ENCODE peak calls at places on chromosomes 7 and 10, in seven cellular contexts. One of them, this sample, is unnamed.
A peak's percentile ranks its signal among the peaks of the same experiment; 100 is the strongest.

GRCh38 chr7:158267737-158268435 is 319.7 kb downstream of the PTPRN2 start:
- DNase-seq in AG04450: no peak
- DNase-seq in NCI-H1930: no peak
- DNase-seq in activated effector memory CD4-positive, alpha-beta T cell treated with anti-CD3 and anti-CD28 coated beads, Interleukin-2, amount 50 U/mL, for 16 hours: peak; percentile 22
- DNase-seq in mucosa of descending colon: no peak
- DNase-seq in stimulated activated CD8-positive, alpha-beta memory T cell treated with anti-CD3 and anti-CD28 coated beads, Interleukin-12 subunit alpha, Interleukin-12 subunit beta, amount 100 ng/mL, for 4 hours: no peak
- DNase-seq in left colon: no peak
- DNase-seq in this sample: no peak

GRCh38 chr7:27071622-27072390 is 24.0 kb downstream of the HOXA1 start:
- DNase-seq in AG04450: no peak
- DNase-seq in NCI-H1930: no peak
- DNase-seq in activated effector memory CD4-positive, alpha-beta T cell treated with anti-CD3 and anti-CD28 coated beads, Interleukin-2, amount 50 U/mL, for 16 hours: no peak
- DNase-seq in mucosa of descending colon: no peak
- DNase-seq in stimulated activated CD8-positive, alpha-beta memory T cell treated with anti-CD3 and anti-CD28 coated beads, Interleukin-12 subunit alpha, Interleukin-12 subunit beta, amount 100 ng/mL, for 4 hours: no peak
- DNase-seq in left colon: no peak
- DNase-seq in this sample: no peak

GRCh38 chr7:112649560-112649959 is 140.6 kb downstream of the TMEM168 start:
- DNase-seq in AG04450: no peak
- DNase-seq in NCI-H1930: no peak
- DNase-seq in activated effector memory CD4-positive, alpha-beta T cell treated with anti-CD3 and anti-CD28 coated beads, Interleukin-2, amount 50 U/mL, for 16 hours: no peak
- DNase-seq in mucosa of descending colon: no peak
- DNase-seq in stimulated activated CD8-positive, alpha-beta memory T cell treated with anti-CD3 and anti-CD28 coated beads, Interleukin-12 subunit alpha, Interleukin-12 subunit beta, amount 100 ng/mL, for 4 hours: no peak
- DNase-seq in left colon: no peak
- DNase-seq in this sample: no peak

GRCh38 chr10:128324058-128324457 is 197.8 kb upstream of the MKI67 start:
- DNase-seq in AG04450: no peak
- DNase-seq in NCI-H1930: no peak
- DNase-seq in activated effector memory CD4-positive, alpha-beta T cell treated with anti-CD3 and anti-CD28 coated beads, Interleukin-2, amount 50 U/mL, for 16 hours: no peak
- DNase-seq in mucosa of descending colon: no peak
- DNase-seq in stimulated activated CD8-positive, alpha-beta memory T cell treated with anti-CD3 and anti-CD28 coated beads, Interleukin-12 subunit alpha, Interleukin-12 subunit beta, amount 100 ng/mL, for 4 hours: no peak
- DNase-seq in left colon: no peak
- DNase-seq in this sample: no peak

GRCh38 chr7:115676080-115676479 is 354.5 kb downstream of the TFEC start:
- DNase-seq in AG04450: peak; percentile 11
- DNase-seq in NCI-H1930: no peak
- DNase-seq in activated effector memory CD4-positive, alpha-beta T cell treated with anti-CD3 and anti-CD28 coated beads, Interleukin-2, amount 50 U/mL, for 16 hours: no peak
- DNase-seq in mucosa of descending colon: no peak
- DNase-seq in stimulated activated CD8-positive, alpha-beta memory T cell treated with anti-CD3 and anti-CD28 coated beads, Interleukin-12 subunit alpha, Interleukin-12 subunit beta, amount 100 ng/mL, for 4 hours: no peak
- DNase-seq in left colon: no peak
- DNase-seq in this sample: no peak

GRCh38 chr10:74103560-74104248 is 46.9 kb downstream of the AP3M1 start:
- DNase-seq in AG04450: no peak
- DNase-seq in NCI-H1930: no peak
- DNase-seq in activated effector memory CD4-positive, alpha-beta T cell treated with anti-CD3 and anti-CD28 coated beads, Interleukin-2, amount 50 U/mL, for 16 hours: no peak
- DNase-seq in mucosa of descending colon: no peak
- DNase-seq in stimulated activated CD8-positive, alpha-beta memory T cell treated with anti-CD3 and anti-CD28 coated beads, Interleukin-12 subunit alpha, Interleukin-12 subunit beta, amount 100 ng/mL, for 4 hours: no peak
- DNase-seq in left colon: no peak
- DNase-seq in this sample: no peak

GRCh38 chr7:372546-372938 is 82.6 kb downstream of the FOXL3 start:
- DNase-seq in AG04450: no peak
- DNase-seq in NCI-H1930: no peak
- DNase-seq in activated effector memory CD4-positive, alpha-beta T cell treated with anti-CD3 and anti-CD28 coated beads, Interleukin-2, amount 50 U/mL, for 16 hours: no peak
- DNase-seq in mucosa of descending colon: peak; percentile 31
- DNase-seq in stimulated activated CD8-positive, alpha-beta memory T cell treated with anti-CD3 and anti-CD28 coated beads, Interleukin-12 subunit alpha, Interleukin-12 subunit beta, amount 100 ng/mL, for 4 hours: no peak
- DNase-seq in left colon: peak; percentile 24
- DNase-seq in this sample: no peak

GRCh38 chr7:104005197-104005596 is 15.7 kb upstream of the RELN start:
- DNase-seq in AG04450: no peak
- DNase-seq in NCI-H1930: no peak
- DNase-seq in activated effector memory CD4-positive, alpha-beta T cell treated with anti-CD3 and anti-CD28 coated beads, Interleukin-2, amount 50 U/mL, for 16 hours: no peak
- DNase-seq in mucosa of descending colon: no peak
- DNase-seq in stimulated activated CD8-positive, alpha-beta memory T cell treated with anti-CD3 and anti-CD28 coated beads, Interleukin-12 subunit alpha, Interleukin-12 subunit beta, amount 100 ng/mL, for 4 hours: no peak
- DNase-seq in left colon: no peak
- DNase-seq in this sample: no peak

GRCh38 chr10:5583525-5584175 is 58.9 kb downstream of the CALML3 start:
- DNase-seq in AG04450: no peak
- DNase-seq in NCI-H1930: no peak
- DNase-seq in activated effector memory CD4-positive, alpha-beta T cell treated with anti-CD3 and anti-CD28 coated beads, Interleukin-2, amount 50 U/mL, for 16 hours: peak; percentile 52
- DNase-seq in mucosa of descending colon: peak; percentile 77
- DNase-seq in stimulated activated CD8-positive, alpha-beta memory T cell treated with anti-CD3 and anti-CD28 coated beads, Interleukin-12 subunit alpha, Interleukin-12 subunit beta, amount 100 ng/mL, for 4 hours: no peak
- DNase-seq in left colon: peak; percentile 66
- DNase-seq in this sample: no peak

GRCh38 chr10:56622335-56622973 is 261.4 kb upstream of the ZWINT start:
- DNase-seq in AG04450: no peak
- DNase-seq in NCI-H1930: no peak
- DNase-seq in activated effector memory CD4-positive, alpha-beta T cell treated with anti-CD3 and anti-CD28 coated beads, Interleukin-2, amount 50 U/mL, for 16 hours: no peak
- DNase-seq in mucosa of descending colon: no peak
- DNase-seq in stimulated activated CD8-positive, alpha-beta memory T cell treated with anti-CD3 and anti-CD28 coated beads, Interleukin-12 subunit alpha, Interleukin-12 subunit beta, amount 100 ng/mL, for 4 hours: no peak
- DNase-seq in left colon: no peak
- DNase-seq in this sample: no peak

GRCh38 chr7:16187131-16187530 is 234.2 kb downstream of the CRPPA start:
- DNase-seq in AG04450: no peak
- DNase-seq in NCI-H1930: no peak
- DNase-seq in activated effector memory CD4-positive, alpha-beta T cell treated with anti-CD3 and anti-CD28 coated beads, Interleukin-2, amount 50 U/mL, for 16 hours: no peak
- DNase-seq in mucosa of descending colon: no peak
- DNase-seq in stimulated activated CD8-positive, alpha-beta memory T cell treated with anti-CD3 and anti-CD28 coated beads, Interleukin-12 subunit alpha, Interleukin-12 subunit beta, amount 100 ng/mL, for 4 hours: no peak
- DNase-seq in left colon: no peak
- DNase-seq in this sample: no peak

GRCh38 chr10:124799196-124799595 is 2.4 kb upstream of the ABRAXAS2 start:
- DNase-seq in AG04450: no peak
- DNase-seq in NCI-H1930: no peak
- DNase-seq in activated effector memory CD4-positive, alpha-beta T cell treated with anti-CD3 and anti-CD28 coated beads, Interleukin-2, amount 50 U/mL, for 16 hours: no peak
- DNase-seq in mucosa of descending colon: no peak
- DNase-seq in stimulated activated CD8-positive, alpha-beta memory T cell treated with anti-CD3 and anti-CD28 coated beads, Interleukin-12 subunit alpha, Interleukin-12 subunit beta, amount 100 ng/mL, for 4 hours: no peak
- DNase-seq in left colon: no peak
- DNase-seq in this sample: no peak

This sample was measured in AG09319.